ENCODE peak calls at places on chromosomes 6 and 20, in eight cellular contexts. H is Caco-2, G is nephron progenitor cell, Q is stromal cell of bone marrow, Y is KBM-7, W is mesothelial cell of epicardium, Z is HEK293T, J is amygdala. P is an unnamed sample.

GRCh38 chr6:41901882-41902519 is 6.8 kb upstream of the USP49 start:
- DNase-seq in G (no peak), W (no peak), Z (no peak), J (no peak), H (no peak), Y (peak), Q (no peak), P (no peak)

GRCh38 chr6:89826029-89826528 is 3.6 kb upstream of the CASP8AP2 start:
- DNase-seq in W (no peak), G (no peak), Q (no peak), Z (no peak), J (no peak), H (no peak), Y (no peak), P (no peak)

GRCh38 chr20:17958326-17959256 is 10.0 kb downstream of the SNX5 start:
- DNase-seq in J (no peak), H (peak), G (no peak), Z (no peak), Y (peak), W (no peak), Q (no peak), P (no peak)

GRCh38 chr20:50226093-50226974 is 35.7 kb downstream of the CEBPB start:
- DNase-seq in Y (peak), J (no peak), Q (peak), G (no peak), H (no peak), W (no peak), Z (no peak), P (no peak)

GRCh38 chr20:35302421-35303335 is 10.5 kb upstream of the FAM83C start:
- DNase-seq in Y (no peak), J (no peak), G (no peak), Q (no peak), H (no peak), Z (no peak), W (no peak), P (no peak)

GRCh38 chr6:138188278-138188923 is 26.7 kb downstream of the ARFGEF3 start:
- DNase-seq in J (peak), Y (no peak), Q (no peak), G (no peak), Z (no peak), H (no peak), W (no peak), P (no peak)

GRCh38 chr6:157380779-157381561 is at the start of gene ZDHHC14:
- DNase-seq in G (peak), Z (peak), W (peak), H (peak), Y (peak), J (peak), Q (peak), P (peak)

GRCh38 chr20:64063389-64064144 is 569 bp downstream of the TCEA2 start:
- DNase-seq in J (no peak), Z (no peak), Y (no peak), Q (no peak), W (no peak), G (peak), H (no peak), P (no peak)

GRCh38 chr20:62952373-62953166 is at the start of gene SLC17A9:
- DNase-seq in G (peak), J (no peak), W (no peak), Z (no peak), Q (no peak), Y (peak), H (peak), P (peak)

GRCh38 chr6:150288456-150288855 is 80.4 kb upstream of the IYD start:
- DNase-seq in H (no peak), G (no peak), Q (no peak), J (no peak), W (no peak), Y (no peak), Z (no peak), P (no peak)

GRCh38 chr20:23358923-23359572 is 2.9 kb upstream of the GZF1 start:
- DNase-seq in Z (no peak), W (no peak), H (no peak), Q (no peak), G (no peak), J (no peak), Y (no peak), P (no peak)

GRCh38 chr6:67757465-67758033 is 877.5 kb upstream of the ADGRB3 start:
- DNase-seq in J (no peak), Z (no peak), G (no peak), Q (no peak), H (no peak), Y (no peak), W (no peak), P (no peak)

GRCh38 chr6:139977887-139978332 is 603.5 kb upstream of the CITED2 start:
- DNase-seq in Z (no peak), W (no peak), G (no peak), Q (no peak), H (peak), J (no peak), Y (no peak), P (no peak)

GRCh38 chr20:18506744-18507143 is 996 bp upstream of the SEC23B start:
- DNase-seq in G (no peak), Q (no peak), W (no peak), Y (no peak), Z (no peak), H (no peak), J (no peak), P (no peak)

GRCh38 chr6:155040946-155041345 is 45.8 kb downstream of the TIAM2 start:
- DNase-seq in Y (peak), Q (no peak), H (no peak), Z (no peak), W (no peak), G (no peak), J (no peak), P (no peak)

GRCh38 chr6:121627761-121628160 is 192.3 kb downstream of the GJA1 start:
- DNase-seq in Y (no peak), H (no peak), W (no peak), J (no peak), G (no peak), Z (no peak), Q (peak), P (no peak)